ENCODE peak calls at places on chromosomes 7 and 10, in nine cellular contexts. One of them, this sample, is unnamed.

GRCh38 chr7:18234519-18234918 is 206.9 kb upstream of the PRPS1L1 start:
- DNase-seq in activated CD8-positive, alpha-beta memory T cell treated with anti-CD3 and anti-CD28 coated beads, Interleukin-2, amount 50 U/mL, for 48 hours: no peak
- DNase-seq in pons: no peak
- DNase-seq in hepatocyte: no peak
- DNase-seq in endothelial cell: no peak
- DNase-seq in OCI-LY7: no peak
- DNase-seq in nucleus accumbens: no peak
- DNase-seq in CD8-positive, alpha-beta T cell: no peak
- DNase-seq in activated T-cell treated with anti-CD3 and anti-CD28 coated beads, Interleukin-2, amount 50 U/mL, for 24 hours: no peak
- DNase-seq in this sample: no peak

GRCh38 chr10:133388265-133388972 is 5.5 kb upstream of the MTG1 start:
- DNase-seq in hepatocyte: no peak
- DNase-seq in activated T-cell treated with anti-CD3 and anti-CD28 coated beads, Interleukin-2, amount 50 U/mL, for 24 hours: peak
- DNase-seq in OCI-LY7: peak
- DNase-seq in CD8-positive, alpha-beta T cell: no peak
- DNase-seq in endothelial cell: no peak
- DNase-seq in pons: no peak
- DNase-seq in activated CD8-positive, alpha-beta memory T cell treated with anti-CD3 and anti-CD28 coated beads, Interleukin-2, amount 50 U/mL, for 48 hours: peak
- DNase-seq in nucleus accumbens: no peak
- DNase-seq in this sample: no peak

GRCh38 chr10:124521429-124521871 is 59.8 kb downstream of the LHPP start:
- DNase-seq in endothelial cell: no peak
- DNase-seq in activated T-cell treated with anti-CD3 and anti-CD28 coated beads, Interleukin-2, amount 50 U/mL, for 24 hours: no peak
- DNase-seq in nucleus accumbens: peak
- DNase-seq in activated CD8-positive, alpha-beta memory T cell treated with anti-CD3 and anti-CD28 coated beads, Interleukin-2, amount 50 U/mL, for 48 hours: no peak
- DNase-seq in hepatocyte: no peak
- DNase-seq in CD8-positive, alpha-beta T cell: no peak
- DNase-seq in OCI-LY7: no peak
- DNase-seq in pons: peak
- DNase-seq in this sample: no peak

GRCh38 chr10:44958196-44958896 is 1.3 kb upstream of the RASSF4 start:
- DNase-seq in activated CD8-positive, alpha-beta memory T cell treated with anti-CD3 and anti-CD28 coated beads, Interleukin-2, amount 50 U/mL, for 48 hours: no peak
- DNase-seq in OCI-LY7: no peak
- DNase-seq in nucleus accumbens: no peak
- DNase-seq in CD8-positive, alpha-beta T cell: no peak
- DNase-seq in activated T-cell treated with anti-CD3 and anti-CD28 coated beads, Interleukin-2, amount 50 U/mL, for 24 hours: no peak
- DNase-seq in pons: no peak
- DNase-seq in hepatocyte: peak
- DNase-seq in endothelial cell: no peak
- DNase-seq in this sample: peak

GRCh38 chr10:74556072-74556705 is 270.2 kb upstream of the KAT6B start:
- DNase-seq in nucleus accumbens: no peak
- DNase-seq in endothelial cell: no peak
- DNase-seq in hepatocyte: no peak
- DNase-seq in CD8-positive, alpha-beta T cell: no peak
- DNase-seq in activated CD8-positive, alpha-beta memory T cell treated with anti-CD3 and anti-CD28 coated beads, Interleukin-2, amount 50 U/mL, for 48 hours: no peak
- DNase-seq in OCI-LY7: no peak
- DNase-seq in activated T-cell treated with anti-CD3 and anti-CD28 coated beads, Interleukin-2, amount 50 U/mL, for 24 hours: no peak
- DNase-seq in pons: no peak
- DNase-seq in this sample: no peak

GRCh38 chr7:949021-949934 is 5.2 kb downstream of the ADAP1 start:
- DNase-seq in OCI-LY7: no peak
- DNase-seq in pons: no peak
- DNase-seq in endothelial cell: no peak
- DNase-seq in CD8-positive, alpha-beta T cell: no peak
- DNase-seq in hepatocyte: no peak
- DNase-seq in activated CD8-positive, alpha-beta memory T cell treated with anti-CD3 and anti-CD28 coated beads, Interleukin-2, amount 50 U/mL, for 48 hours: no peak
- DNase-seq in nucleus accumbens: no peak
- DNase-seq in activated T-cell treated with anti-CD3 and anti-CD28 coated beads, Interleukin-2, amount 50 U/mL, for 24 hours: no peak
- DNase-seq in this sample: no peak

GRCh38 chr10:78540355-78541076 is 506.9 kb downstream of the RPS24 start:
- DNase-seq in endothelial cell: no peak
- DNase-seq in pons: no peak
- DNase-seq in activated CD8-positive, alpha-beta memory T cell treated with anti-CD3 and anti-CD28 coated beads, Interleukin-2, amount 50 U/mL, for 48 hours: no peak
- DNase-seq in activated T-cell treated with anti-CD3 and anti-CD28 coated beads, Interleukin-2, amount 50 U/mL, for 24 hours: no peak
- DNase-seq in nucleus accumbens: no peak
- DNase-seq in CD8-positive, alpha-beta T cell: no peak
- DNase-seq in OCI-LY7: no peak
- DNase-seq in hepatocyte: peak
- DNase-seq in this sample: no peak

GRCh38 chr7:135490783-135491182 is 19.1 kb downstream of the CNOT4 start:
- DNase-seq in nucleus accumbens: no peak
- DNase-seq in pons: no peak
- DNase-seq in hepatocyte: peak
- DNase-seq in CD8-positive, alpha-beta T cell: no peak
- DNase-seq in OCI-LY7: no peak
- DNase-seq in activated T-cell treated with anti-CD3 and anti-CD28 coated beads, Interleukin-2, amount 50 U/mL, for 24 hours: no peak
- DNase-seq in activated CD8-positive, alpha-beta memory T cell treated with anti-CD3 and anti-CD28 coated beads, Interleukin-2, amount 50 U/mL, for 48 hours: no peak
- DNase-seq in endothelial cell: no peak
- DNase-seq in this sample: no peak

GRCh38 chr10:61835069-61835908 is 66.2 kb upstream of the ARID5B start:
- DNase-seq in nucleus accumbens: no peak
- DNase-seq in activated T-cell treated with anti-CD3 and anti-CD28 coated beads, Interleukin-2, amount 50 U/mL, for 24 hours: no peak
- DNase-seq in pons: peak
- DNase-seq in OCI-LY7: peak
- DNase-seq in hepatocyte: peak
- DNase-seq in endothelial cell: peak
- DNase-seq in CD8-positive, alpha-beta T cell: no peak
- DNase-seq in activated CD8-positive, alpha-beta memory T cell treated with anti-CD3 and anti-CD28 coated beads, Interleukin-2, amount 50 U/mL, for 48 hours: no peak
- DNase-seq in this sample: no peak

GRCh38 chr10:24444337-24444736 is 235.4 kb downstream of the KIAA1217 start:
- DNase-seq in endothelial cell: no peak
- DNase-seq in CD8-positive, alpha-beta T cell: no peak
- DNase-seq in hepatocyte: no peak
- DNase-seq in pons: no peak
- DNase-seq in activated CD8-positive, alpha-beta memory T cell treated with anti-CD3 and anti-CD28 coated beads, Interleukin-2, amount 50 U/mL, for 48 hours: no peak
- DNase-seq in activated T-cell treated with anti-CD3 and anti-CD28 coated beads, Interleukin-2, amount 50 U/mL, for 24 hours: no peak
- DNase-seq in nucleus accumbens: no peak
- DNase-seq in OCI-LY7: no peak
- DNase-seq in this sample: no peak

GRCh38 chr10:25875555-25876165 is 58.4 kb upstream of the MYO3A start:
- DNase-seq in CD8-positive, alpha-beta T cell: peak
- DNase-seq in nucleus accumbens: peak
- DNase-seq in OCI-LY7: peak
- DNase-seq in activated T-cell treated with anti-CD3 and anti-CD28 coated beads, Interleukin-2, amount 50 U/mL, for 24 hours: peak
- DNase-seq in hepatocyte: peak
- DNase-seq in activated CD8-positive, alpha-beta memory T cell treated with anti-CD3 and anti-CD28 coated beads, Interleukin-2, amount 50 U/mL, for 48 hours: peak
- DNase-seq in pons: peak
- DNase-seq in endothelial cell: peak
- DNase-seq in this sample: peak

GRCh38 chr10:86723009-86723408 is 33.4 kb upstream of the BMPR1A start:
- DNase-seq in CD8-positive, alpha-beta T cell: no peak
- DNase-seq in activated T-cell treated with anti-CD3 and anti-CD28 coated beads, Interleukin-2, amount 50 U/mL, for 24 hours: no peak
- DNase-seq in OCI-LY7: peak
- DNase-seq in hepatocyte: no peak
- DNase-seq in activated CD8-positive, alpha-beta memory T cell treated with anti-CD3 and anti-CD28 coated beads, Interleukin-2, amount 50 U/mL, for 48 hours: no peak
- DNase-seq in nucleus accumbens: no peak
- DNase-seq in endothelial cell: no peak
- DNase-seq in pons: no peak
- DNase-seq in this sample: no peak

GRCh38 chr7:17123020-17123419 is 175.4 kb upstream of the AHR start:
- DNase-seq in pons: peak
- DNase-seq in nucleus accumbens: no peak
- DNase-seq in activated CD8-positive, alpha-beta memory T cell treated with anti-CD3 and anti-CD28 coated beads, Interleukin-2, amount 50 U/mL, for 48 hours: no peak
- DNase-seq in OCI-LY7: no peak
- DNase-seq in endothelial cell: no peak
- DNase-seq in hepatocyte: no peak
- DNase-seq in CD8-positive, alpha-beta T cell: no peak
- DNase-seq in activated T-cell treated with anti-CD3 and anti-CD28 coated beads, Interleukin-2, amount 50 U/mL, for 24 hours: no peak
- DNase-seq in this sample: no peak

GRCh38 chr7:1156782-1157535 is 3.0 kb downstream of the ZFAND2A start:
- DNase-seq in hepatocyte: peak
- DNase-seq in nucleus accumbens: no peak
- DNase-seq in CD8-positive, alpha-beta T cell: no peak
- DNase-seq in activated T-cell treated with anti-CD3 and anti-CD28 coated beads, Interleukin-2, amount 50 U/mL, for 24 hours: no peak
- DNase-seq in pons: no peak
- DNase-seq in activated CD8-positive, alpha-beta memory T cell treated with anti-CD3 and anti-CD28 coated beads, Interleukin-2, amount 50 U/mL, for 48 hours: no peak
- DNase-seq in OCI-LY7: no peak
- DNase-seq in endothelial cell: no peak
- DNase-seq in this sample: no peak

GRCh38 chr10:129655679-129656031 is 188.6 kb downstream of the MGMT start:
- DNase-seq in activated CD8-positive, alpha-beta memory T cell treated with anti-CD3 and anti-CD28 coated beads, Interleukin-2, amount 50 U/mL, for 48 hours: no peak
- DNase-seq in CD8-positive, alpha-beta T cell: no peak
- DNase-seq in hepatocyte: no peak
- DNase-seq in activated T-cell treated with anti-CD3 and anti-CD28 coated beads, Interleukin-2, amount 50 U/mL, for 24 hours: no peak
- DNase-seq in pons: no peak
- DNase-seq in OCI-LY7: no peak
- DNase-seq in nucleus accumbens: no peak
- DNase-seq in endothelial cell: no peak
- DNase-seq in this sample: no peak

GRCh38 chr10:132508497-132509443 is 28.8 kb upstream of the INPP5A start:
- DNase-seq in OCI-LY7: no peak
- DNase-seq in CD8-positive, alpha-beta T cell: no peak
- DNase-seq in pons: peak
- DNase-seq in activated CD8-positive, alpha-beta memory T cell treated with anti-CD3 and anti-CD28 coated beads, Interleukin-2, amount 50 U/mL, for 48 hours: no peak
- DNase-seq in endothelial cell: no peak
- DNase-seq in hepatocyte: no peak
- DNase-seq in activated T-cell treated with anti-CD3 and anti-CD28 coated beads, Interleukin-2, amount 50 U/mL, for 24 hours: peak
- DNase-seq in nucleus accumbens: no peak
- DNase-seq in this sample: no peak

GRCh38 chr7:106347229-106347833 is 62.5 kb upstream of the NAMPT start:
- DNase-seq in hepatocyte: no peak
- DNase-seq in endothelial cell: no peak
- DNase-seq in activated T-cell treated with anti-CD3 and anti-CD28 coated beads, Interleukin-2, amount 50 U/mL, for 24 hours: no peak
- DNase-seq in pons: no peak
- DNase-seq in CD8-positive, alpha-beta T cell: no peak
- DNase-seq in OCI-LY7: no peak
- DNase-seq in activated CD8-positive, alpha-beta memory T cell treated with anti-CD3 and anti-CD28 coated beads, Interleukin-2, amount 50 U/mL, for 48 hours: no peak
- DNase-seq in nucleus accumbens: no peak
- DNase-seq in this sample: no peak

GRCh38 chr7:128869138-128869943 is 6.7 kb downstream of the ATP6V1F start:
- DNase-seq in activated CD8-positive, alpha-beta memory T cell treated with anti-CD3 and anti-CD28 coated beads, Interleukin-2, amount 50 U/mL, for 48 hours: peak
- DNase-seq in nucleus accumbens: peak
- DNase-seq in hepatocyte: peak
- DNase-seq in activated T-cell treated with anti-CD3 and anti-CD28 coated beads, Interleukin-2, amount 50 U/mL, for 24 hours: peak
- DNase-seq in endothelial cell: peak
- DNase-seq in OCI-LY7: peak
- DNase-seq in pons: no peak
- DNase-seq in CD8-positive, alpha-beta T cell: peak
- DNase-seq in this sample: peak

GRCh38 chr10:74977913-74978847 is 133.3 kb upstream of the SAMD8 start:
- DNase-seq in OCI-LY7: peak
- DNase-seq in pons: no peak
- DNase-seq in endothelial cell: no peak
- DNase-seq in hepatocyte: no peak
- DNase-seq in activated CD8-positive, alpha-beta memory T cell treated with anti-CD3 and anti-CD28 coated beads, Interleukin-2, amount 50 U/mL, for 48 hours: no peak
- DNase-seq in nucleus accumbens: no peak
- DNase-seq in CD8-positive, alpha-beta T cell: peak
- DNase-seq in activated T-cell treated with anti-CD3 and anti-CD28 coated beads, Interleukin-2, amount 50 U/mL, for 24 hours: no peak
- DNase-seq in this sample: no peak

This sample was measured in ecto neural progenitor cell.